ENCODE peak calls at places on chromosomes 7 and 10, in seven cellular contexts. V is upper lobe of right lung, O is brain microvascular endothelial cell, W is astrocyte of the hippocampus, P is left colon, S is RCC 7860, J is ovary. U is an unnamed sample.
A peak's percentile ranks its signal among the peaks of the same experiment; 100 is the strongest.

GRCh38 chr10:116163308-116163707 is 109.7 kb downstream of the GFRA1 start:
- DNase-seq in O (no peak), S (no peak), W (no peak), V (no peak), P (no peak), J (no peak), U (no peak)

GRCh38 chr10:110568055-110568735 is 700 bp downstream of the SMC3 start:
- DNase-seq in V (no peak), O (no peak), P (peak; percentile 59), J (no peak), W (peak; percentile 50), S (no peak), U (peak; percentile 14)

GRCh38 chr10:116888380-116889055 is 39.2 kb downstream of the ENO4 start:
- DNase-seq in V (no peak), P (peak; percentile 38), J (no peak), O (peak; percentile 80), S (peak; percentile 85), W (peak; percentile 88), U (peak; percentile 51)

GRCh38 chr10:916716-917415 is 14.6 kb downstream of the LARP4B start:
- DNase-seq in O (no peak), V (no peak), S (no peak), J (no peak), W (no peak), P (no peak), U (no peak)

GRCh38 chr10:114507449-114507848 is 103.1 kb upstream of the AFAP1L2 start:
- DNase-seq in P (peak; percentile 91), S (no peak), O (no peak), W (peak; percentile 50), J (peak; percentile 66), V (peak; percentile 93), U (peak; percentile 90)

GRCh38 chr7:137728426-137728825 is 118.3 kb downstream of the DGKI start:
- DNase-seq in V (no peak), P (no peak), W (no peak), O (no peak), J (no peak), S (no peak), U (no peak)

GRCh38 chr10:7700577-7701125 is 2.5 kb upstream of the ITIH2 start:
- DNase-seq in J (no peak), W (peak; percentile 37), S (peak; percentile 67), P (no peak), V (no peak), O (peak; percentile 5), U (no peak)

GRCh38 chr7:138000081-138000701 is 1.7 kb downstream of the CREB3L2 start:
- DNase-seq in O (peak; percentile 98), J (peak; percentile 66), V (no peak), S (peak; percentile 66), W (peak; percentile 87), P (peak; percentile 36), U (peak; percentile 44)

GRCh38 chr10:44992732-44993225 is 7.9 kb upstream of the ZNF22 start:
- DNase-seq in V (no peak), W (no peak), O (no peak), P (no peak), J (peak; percentile 23), S (no peak), U (no peak)

GRCh38 chr7:29369909-29370488 is 175.4 kb downstream of the CHN2 start:
- DNase-seq in W (peak; percentile 30), V (no peak), O (no peak), S (no peak), P (no peak), J (no peak), U (no peak)

GRCh38 chr10:43427166-43427825 is 9.6 kb upstream of the ZNF487 start:
- DNase-seq in O (no peak), J (no peak), W (no peak), S (no peak), P (no peak), V (no peak), U (no peak)

GRCh38 chr10:103154464-103155299 is 38.4 kb downstream of the NT5C2 start:
- DNase-seq in W (peak; percentile 27), V (no peak), O (no peak), J (no peak), S (no peak), P (no peak), U (no peak)

GRCh38 chr10:44847110-44847509 is 64.0 kb upstream of the TMEM72 start:
- DNase-seq in W (no peak), P (no peak), S (no peak), O (no peak), J (no peak), V (no peak), U (no peak)

GRCh38 chr7:123727071-123727837 is 21.5 kb downstream of the WASL start:
- DNase-seq in S (peak; percentile 46), P (no peak), V (no peak), J (no peak), W (peak; percentile 89), O (peak; percentile 86), U (no peak)

GRCh38 chr10:72353028-72353962 is 1.4 kb downstream of the DNAJB12 start:
- DNase-seq in V (no peak), O (peak; percentile 48), S (no peak), P (no peak), J (no peak), W (no peak), U (peak; percentile 15)

GRCh38 chr10:72277340-72277995 is 3.7 kb downstream of the DDIT4 start:
- DNase-seq in W (no peak), P (no peak), J (no peak), V (no peak), S (no peak), O (no peak), U (no peak)

GRCh38 chr10:75508814-75509306 is 77.4 kb downstream of the LRMDA start:
- DNase-seq in S (no peak), P (no peak), V (no peak), W (peak; percentile 41), J (peak; percentile 41), O (no peak), U (peak; percentile 19)

GRCh38 chr7:148915211-148915610 is 31.1 kb upstream of the EZH2 start:
- DNase-seq in O (no peak), W (no peak), V (no peak), S (no peak), J (no peak), P (no peak), U (no peak)

GRCh38 chr10:72034761-72035160 is 53.6 kb downstream of the SPOCK2 start:
- DNase-seq in P (no peak), O (no peak), V (no peak), J (no peak), S (no peak), W (no peak), U (no peak)

GRCh38 chr10:70324341-70324861 is 40.6 kb upstream of the NPFFR1 start:
- DNase-seq in S (no peak), P (no peak), J (no peak), O (no peak), V (no peak), W (no peak), U (no peak)

GRCh38 chr7:27640914-27641570 is 21.6 kb downstream of the HIBADH start:
- DNase-seq in J (no peak), V (no peak), O (peak; percentile 94), S (peak; percentile 68), W (peak; percentile 59), P (no peak), U (peak; percentile 75)

GRCh38 chr7:44564606-44565005 is 9.1 kb downstream of the DDX56 start:
- DNase-seq in P (no peak), O (no peak), V (no peak), S (no peak), J (no peak), W (no peak), U (no peak)

GRCh38 chr7:43292384-43292783 is 179.9 kb downstream of the HECW1 start:
- DNase-seq in V (no peak), J (no peak), P (no peak), W (no peak), S (no peak), O (no peak), U (no peak)

GRCh38 chr7:44212018-44212417 is 11.2 kb downstream of the YKT6 start:
- DNase-seq in O (no peak), V (peak; percentile 10), P (no peak), J (peak; percentile 17), W (no peak), S (no peak), U (no peak)

GRCh38 chr7:158827411-158828342 is 1.6 kb downstream of the ESYT2 start:
- DNase-seq in S (no peak), W (no peak), P (no peak), J (no peak), V (no peak), O (no peak), U (no peak)

GRCh38 chr10:44908936-44909335 is 2.2 kb upstream of the TMEM72 start:
- DNase-seq in S (no peak), P (no peak), O (no peak), W (no peak), J (no peak), V (no peak), U (no peak)

GRCh38 chr7:129780257-129781127 is 169.0 kb downstream of the NRF1 start:
- DNase-seq in S (peak; percentile 79), O (no peak), P (peak; percentile 93), J (peak; percentile 44), V (peak; percentile 96), W (peak; percentile 58), U (peak; percentile 98)

GRCh38 chr7:156074084-156074483 is 261.8 kb upstream of the SHH start:
- DNase-seq in J (no peak), S (no peak), W (no peak), V (peak; percentile 60), O (no peak), P (no peak), U (no peak)

GRCh38 chr10:22999942-23000341 is 72.1 kb downstream of the ARMC3 start:
- DNase-seq in J (no peak), O (no peak), S (no peak), P (no peak), W (no peak), V (no peak), U (no peak)

GRCh38 chr7:106284516-106285050 is at the start of gene NAMPT:
- DNase-seq in O (no peak), V (no peak), W (peak; percentile 74), J (peak; percentile 79), S (no peak), P (peak; percentile 73), U (peak; percentile 72)